ENCODE peak calls at places on chromosomes 4 and X, in eight cellular contexts. J is PC-3; Z is iPS DF 6.9; G is heart left ventricle; F is CD8-positive, alpha-beta memory T cell; T is AG09309; C is T-helper 9 cell; S is stimulated activated CD4-positive, alpha-beta T cell treated with anti-CD3 and anti-CD28 coated beads, TNF-alpha, amount 100 ng/mL, for 1 hour. M is an unnamed sample.

GRCh38 chrX:16278927-16279326 is 111.6 kb downstream of the MAGEB17 start:
- DNase-seq in J (no peak), Z (peak; percentile 29), F (no peak), T (no peak), C (no peak), S (no peak), G (no peak), M (peak; percentile 23)

GRCh38 chr4:156677136-156677535 is 294.5 kb downstream of the PDGFC start:
- DNase-seq in J (peak; percentile 71), C (no peak), F (no peak), T (no peak), Z (peak; percentile 35), S (no peak), G (no peak), M (no peak)

GRCh38 chr4:25223770-25224375 is 10.0 kb upstream of the PI4K2B start:
- DNase-seq in T (no peak), F (no peak), C (no peak), S (no peak), J (peak; percentile 41), Z (peak; percentile 64), G (no peak), M (no peak)

GRCh38 chr4:76002176-76002575 is 5.1 kb downstream of the CXCL9 start:
- DNase-seq in F (no peak), G (no peak), Z (no peak), J (peak; percentile 52), T (no peak), C (no peak), S (no peak), M (no peak)

GRCh38 chr4:70544279-70544870 is 26.0 kb downstream of the AMTN start:
- DNase-seq in G (no peak), F (no peak), T (no peak), J (peak; percentile 55), Z (peak; percentile 2), S (no peak), C (no peak), M (no peak)

GRCh38 chrX:97529801-97530200 is 646.1 kb downstream of the RPA4 start:
- DNase-seq in T (no peak), S (no peak), J (no peak), G (no peak), C (no peak), Z (no peak), F (no peak), M (no peak)

GRCh38 chrX:83019258-83019657 is 488.8 kb upstream of the POU3F4 start:
- DNase-seq in T (no peak), Z (no peak), G (no peak), J (no peak), C (no peak), S (no peak), F (no peak), M (no peak)

GRCh38 chrX:16484338-16484737 is 165.6 kb upstream of the S100G start:
- DNase-seq in J (peak; percentile 95), T (peak; percentile 82), C (no peak), F (no peak), G (no peak), Z (no peak), S (no peak), M (no peak)

GRCh38 chr4:147136783-147137182 is 191.1 kb upstream of the TTC29 start:
- DNase-seq in S (no peak), T (no peak), G (no peak), C (no peak), J (no peak), Z (no peak), F (no peak), M (no peak)